ENCODE peak calls at places on chromosomes 7 and 10, in seven cellular contexts. T is NCI-H2081; I is mesendoderm; H is T-helper 2 cell; P is HT1080; N is amygdala; B is stimulated activated naive CD4-positive, alpha-beta T cell. F is an unnamed sample.

GRCh38 chr7:94374721-94375120 is 20.0 kb upstream of the COL1A2 start:
- DNase-seq in T (no peak), I (no peak), H (no peak), P (no peak), N (no peak), B (no peak), F (no peak)

GRCh38 chr10:14056545-14057332 is 274.0 kb downstream of the FRMD4A start:
- DNase-seq in T (no peak), I (peak), H (no peak), P (no peak), N (no peak), B (no peak), F (no peak)

GRCh38 chr7:30797294-30798040 is 26.2 kb downstream of the MINDY4 start:
- DNase-seq in T (no peak), I (no peak), H (no peak), P (no peak), N (no peak), B (no peak), F (no peak)

GRCh38 chr7:138935438-138936079 is 45.6 kb downstream of the KIAA1549 start:
- DNase-seq in T (no peak), I (peak), H (no peak), P (peak), N (no peak), B (no peak), F (peak)

GRCh38 chr10:99393036-99393435 is 37.4 kb downstream of the GOT1 start:
- DNase-seq in T (no peak), I (peak), H (no peak), P (no peak), N (no peak), B (no peak), F (no peak)

GRCh38 chr10:25786181-25786580 is 147.8 kb upstream of the MYO3A start:
- DNase-seq in T (no peak), I (no peak), H (no peak), P (no peak), N (no peak), B (no peak), F (no peak)

GRCh38 chr7:27424749-27425148 is 182.1 kb downstream of the EVX1 start:
- DNase-seq in T (no peak), I (no peak), H (no peak), P (no peak), N (no peak), B (no peak), F (no peak)

GRCh38 chr7:141754939-141755338 is 9.0 kb upstream of the TAS2R3 start:
- DNase-seq in T (peak), I (peak), H (no peak), P (peak), N (no peak), B (no peak), F (no peak)

GRCh38 chr7:103134866-103135554 is 13.9 kb downstream of the NAPEPLD start:
- DNase-seq in T (no peak), I (no peak), H (no peak), P (no peak), N (no peak), B (no peak), F (no peak)

GRCh38 chr10:71390921-71391690 is 5.6 kb upstream of the CDH23 start:
- DNase-seq in T (no peak), I (no peak), H (no peak), P (no peak), N (no peak), B (no peak), F (no peak)

GRCh38 chr10:111446966-111447365 is 370.1 kb downstream of the ADRA2A start:
- DNase-seq in T (no peak), I (no peak), H (no peak), P (no peak), N (no peak), B (no peak), F (no peak)

GRCh38 chr10:98427011-98427515 is 12.1 kb upstream of the PYROXD2 start:
- DNase-seq in T (no peak), I (no peak), H (no peak), P (no peak), N (no peak), B (no peak), F (no peak)

GRCh38 chr7:36001546-36001945 is 151.5 kb upstream of the EEPD1 start:
- DNase-seq in T (no peak), I (no peak), H (no peak), P (no peak), N (no peak), B (no peak), F (no peak)

GRCh38 chr7:14309432-14309831 is 320.0 kb upstream of the ETV1 start:
- DNase-seq in T (no peak), I (no peak), H (no peak), P (no peak), N (no peak), B (no peak), F (no peak)

GRCh38 chr10:116038259-116038658 is 234.7 kb downstream of the GFRA1 start:
- DNase-seq in T (no peak), I (no peak), H (no peak), P (no peak), N (no peak), B (no peak), F (no peak)

GRCh38 chr10:75404335-75405200 is 3.0 kb upstream of the ZNF503 start:
- DNase-seq in T (peak), I (peak), H (no peak), P (no peak), N (no peak), B (no peak), F (no peak)

GRCh38 chr7:27095050-27095896 is 527 bp downstream of the HOXA1 start:
- DNase-seq in T (no peak), I (no peak), H (no peak), P (no peak), N (no peak), B (no peak), F (no peak)

GRCh38 chr10:122282909-122283308 is 11.8 kb downstream of the BTBD16 start:
- DNase-seq in T (no peak), I (peak), H (no peak), P (no peak), N (no peak), B (no peak), F (no peak)

GRCh38 chr7:66682350-66683093 is 53.8 kb downstream of the KCTD7 start:
- DNase-seq in T (no peak), I (peak), H (no peak), P (no peak), N (no peak), B (no peak), F (no peak)

GRCh38 chr10:13470270-13470669 is 58.5 kb downstream of the BEND7 start:
- DNase-seq in T (no peak), I (peak), H (no peak), P (no peak), N (no peak), B (no peak), F (no peak)

GRCh38 chr10:30062090-30062489 is 2.7 kb upstream of the JCAD start:
- DNase-seq in T (no peak), I (no peak), H (no peak), P (peak), N (no peak), B (no peak), F (no peak)

GRCh38 chr7:47303695-47304453 is 278.0 kb downstream of the TNS3 start:
- DNase-seq in T (no peak), I (no peak), H (no peak), P (no peak), N (no peak), B (no peak), F (no peak)

GRCh38 chr10:126392469-126392868 is 4.2 kb upstream of the ADAM12 start:
- DNase-seq in T (no peak), I (no peak), H (no peak), P (no peak), N (no peak), B (no peak), F (no peak)

GRCh38 chr10:100315603-100316002 is 14.4 kb downstream of the PKD2L1 start:
- DNase-seq in T (no peak), I (peak), H (no peak), P (no peak), N (no peak), B (no peak), F (no peak)

GRCh38 chr7:96354881-96355280 is 33.0 kb upstream of the SLC25A13 start:
- DNase-seq in T (no peak), I (peak), H (no peak), P (no peak), N (no peak), B (no peak), F (no peak)

GRCh38 chr7:151926336-151926712 is 29.9 kb upstream of the GALNTL5 start:
- DNase-seq in T (no peak), I (no peak), H (no peak), P (no peak), N (no peak), B (no peak), F (no peak)

GRCh38 chr7:149813254-149814035 is 24.7 kb upstream of the ZNF862 start:
- DNase-seq in T (no peak), I (no peak), H (no peak), P (no peak), N (no peak), B (no peak), F (no peak)

GRCh38 chr7:28722684-28723083 is 235.4 kb downstream of the TRIL start:
- DNase-seq in T (no peak), I (no peak), H (no peak), P (no peak), N (no peak), B (no peak), F (no peak)

GRCh38 chr10:68212721-68213352 is 19.1 kb downstream of the ATOH7 start:
- DNase-seq in T (no peak), I (peak), H (no peak), P (peak), N (no peak), B (no peak), F (no peak)

GRCh38 chr7:132830941-132831340 is 250.9 kb downstream of the CHCHD3 start:
- DNase-seq in T (no peak), I (no peak), H (no peak), P (no peak), N (no peak), B (no peak), F (no peak)

GRCh38 chr7:151808296-151809155 is 68.4 kb downstream of the PRKAG2 start:
- DNase-seq in T (no peak), I (no peak), H (no peak), P (peak), N (peak), B (no peak), F (no peak)

GRCh38 chr7:27459021-27459728 is 203.5 kb downstream of the HIBADH start:
- DNase-seq in T (no peak), I (no peak), H (no peak), P (no peak), N (no peak), B (no peak), F (no peak)

GRCh38 chr10:124600051-124600880 is 138.6 kb downstream of the LHPP start:
- DNase-seq in T (no peak), I (no peak), H (no peak), P (no peak), N (no peak), B (no peak), F (no peak)

GRCh38 chr10:125457406-125457805 is 225.6 kb downstream of the TEX36 start:
- DNase-seq in T (no peak), I (no peak), H (no peak), P (no peak), N (no peak), B (no peak), F (no peak)

GRCh38 chr10:90321132-90321816 is 536.6 kb downstream of the HTR7 start:
- DNase-seq in T (no peak), I (no peak), H (no peak), P (no peak), N (no peak), B (no peak), F (no peak)

GRCh38 chr7:112439476-112439875 is 10.8 kb upstream of the IFRD1 start:
- DNase-seq in T (no peak), I (no peak), H (no peak), P (no peak), N (no peak), B (no peak), F (no peak)

GRCh38 chr7:66741706-66742053 is 1.1 kb downstream of the RABGEF1 start:
- DNase-seq in T (no peak), I (no peak), H (no peak), P (peak), N (no peak), B (no peak), F (no peak)

GRCh38 chr10:23694446-23694920 is 255.6 kb downstream of the OTUD1 start:
- DNase-seq in T (no peak), I (peak), H (no peak), P (no peak), N (peak), B (no peak), F (peak)

GRCh38 chr7:11557627-11558026 is 274.4 kb downstream of the THSD7A start:
- DNase-seq in T (no peak), I (peak), H (no peak), P (peak), N (no peak), B (no peak), F (no peak)

F was measured in occipital lobe.